ENCODE peak calls at places on chromosomes 13 and 19, in four cellular contexts. O is WTC11, U is SK-N-SH, X is K562. M is an unnamed sample.
A peak's percentile ranks its signal among the peaks of the same experiment; 100 is the strongest.

GRCh38 chr13:91313103-91313502 is 34.4 kb upstream of the MIR17HG start:
- DNase-seq in U (peak; percentile 16), O (no peak), X (peak; percentile 45), M (no peak)

GRCh38 chr13:28584873-28585317 is 74.0 kb upstream of the POMP start:
- DNase-seq in X (no peak), O (no peak), U (no peak), M (no peak)

GRCh38 chr19:51018745-51019543 is 565 bp downstream of the KLK10 start:
- DNase-seq in X (no peak), U (no peak), O (peak; percentile 55), M (no peak)

GRCh38 chr13:39776439-39776838 is 121.0 kb downstream of the COG6 start:
- DNase-seq in U (no peak), O (no peak), X (no peak), M (no peak)

GRCh38 chr19:21143846-21144245 is 2.0 kb downstream of the ZNF431 start:
- DNase-seq in X (no peak), U (no peak), O (no peak), M (no peak)

GRCh38 chr19:58166708-58167280 is 16.1 kb upstream of the ZNF274 start:
- DNase-seq in U (no peak), X (no peak), O (no peak), M (no peak)

GRCh38 chr19:56625708-56626107 is 17.3 kb upstream of the SMIM17 start:
- DNase-seq in U (no peak), O (no peak), X (no peak), M (no peak)

GRCh38 chr19:30064021-30064699 is 122.1 kb downstream of the URI1 start:
- DNase-seq in U (no peak), O (no peak), X (no peak), M (no peak)

GRCh38 chr13:110911880-110912279 is 3.0 kb downstream of the ANKRD10 start:
- DNase-seq in U (no peak), O (no peak), X (no peak), M (no peak)

GRCh38 chr13:113630296-113630695 is 27.7 kb downstream of the ATP4B start:
- DNase-seq in U (no peak), X (no peak), O (no peak), M (no peak)

GRCh38 chr13:113629814-113630213 is 28.2 kb downstream of the ATP4B start:
- DNase-seq in X (no peak), U (no peak), O (no peak), M (no peak)

GRCh38 chr13:113630804-113631203 is 27.2 kb downstream of the ATP4B start:
- DNase-seq in O (no peak), U (no peak), X (no peak), M (no peak)

GRCh38 chr13:113627136-113627535 is 30.9 kb downstream of the ATP4B start:
- DNase-seq in O (no peak), X (no peak), U (no peak), M (no peak)

DNA sequence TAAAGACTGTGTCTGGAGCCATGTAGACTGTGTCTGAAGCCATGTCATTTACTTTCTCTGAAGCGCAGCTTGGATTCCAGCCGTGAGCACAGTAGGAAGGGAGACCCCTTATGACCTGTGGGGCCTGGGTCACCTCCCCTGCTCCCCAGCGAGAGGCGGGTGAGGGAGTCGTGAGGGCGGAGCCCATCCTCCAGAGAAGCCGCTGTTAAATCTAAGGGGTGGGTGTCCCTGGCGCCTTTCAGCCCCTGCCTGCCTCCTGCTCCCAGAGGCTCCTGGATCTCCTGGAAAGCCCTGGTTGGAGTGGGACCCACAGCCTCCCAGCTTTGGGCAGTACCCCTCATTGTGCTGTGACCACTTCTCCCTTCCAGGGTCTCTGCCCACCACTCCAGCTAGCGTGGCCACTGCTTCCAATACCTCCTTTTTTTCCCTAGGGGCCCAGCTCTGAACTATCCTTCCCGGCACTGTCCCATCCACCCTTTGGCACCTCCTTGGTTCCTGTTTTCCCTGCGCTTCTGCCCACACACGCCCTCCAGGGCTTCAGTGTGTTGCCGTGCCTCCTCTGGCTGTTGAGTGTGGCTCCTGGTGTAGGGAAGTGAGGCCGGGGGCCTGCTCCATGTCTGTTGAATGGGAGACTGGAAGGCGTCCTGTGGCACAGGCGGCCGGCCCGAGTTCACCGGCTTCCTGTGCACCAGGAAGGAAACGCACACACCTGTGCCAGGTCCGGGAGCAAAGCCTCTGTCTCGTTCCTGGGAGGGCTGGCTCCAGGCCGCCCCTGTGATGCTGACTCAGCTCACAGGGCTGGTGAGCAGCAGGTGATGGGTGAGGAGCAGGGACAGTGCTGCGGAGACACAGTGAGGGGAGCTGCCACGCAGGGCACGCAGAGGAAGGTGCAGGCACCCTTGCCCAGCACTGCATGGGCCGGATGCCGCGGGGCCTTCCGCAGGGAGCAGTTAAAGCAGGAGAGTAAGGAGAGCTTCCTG is 29.4 kb downstream of the ATP4B start:
- DNase-seq in O (peak; percentile 7), U (no peak), X (no peak), M (no peak)
- TF ChIP-seq USF1 in O (no peak), U (no peak), X (no peak), M (no peak)

DNA sequence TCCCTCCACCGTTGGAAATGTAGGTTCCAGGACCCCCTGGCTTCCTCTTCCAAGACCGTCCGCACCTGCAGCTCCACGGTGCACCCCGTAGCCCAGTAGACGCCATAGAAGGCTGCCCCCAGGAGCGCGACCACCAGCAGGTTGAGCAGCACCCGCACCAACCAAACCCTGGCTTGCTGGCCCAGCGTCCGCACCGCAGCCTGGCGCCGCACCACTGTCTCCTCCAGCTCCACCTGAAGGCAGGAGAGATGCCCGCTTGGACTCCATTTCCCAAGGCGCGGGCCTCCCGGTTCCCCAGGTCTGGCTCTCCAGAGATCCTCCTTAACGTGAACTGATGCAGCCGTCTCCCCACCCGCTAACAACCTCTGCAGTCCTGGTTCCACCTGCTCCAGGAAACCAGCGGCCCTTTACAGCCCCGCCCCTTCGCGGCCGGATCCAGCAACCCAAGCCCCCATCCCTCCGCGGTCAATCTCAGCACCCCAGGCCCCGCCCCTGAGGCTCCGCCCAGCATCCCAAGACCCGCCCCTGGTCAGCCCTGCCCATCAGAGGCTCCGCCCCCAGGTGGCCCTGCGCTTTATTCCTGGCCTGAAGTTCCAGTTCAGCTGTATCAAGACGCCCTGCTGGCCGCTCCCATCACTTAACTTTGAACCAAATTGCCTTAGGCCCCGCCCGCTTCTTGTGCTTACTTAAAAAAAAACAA is 5.0 kb upstream of the LENG1 start:
- DNase-seq in X (peak; percentile 90), O (peak; percentile 98), U (no peak), M (no peak)
- TF ChIP-seq USF1 in X (no peak), O (no peak), U (no peak), M (no peak)

GRCh38 chr19:3768748-3769099 is 3.3 kb downstream of the RAX2 start:
- DNase-seq in U (no peak), X (no peak), O (no peak), M (no peak)
- TF ChIP-seq USF1 in U (no peak), X (no peak), O (no peak), M (no peak)

GRCh38 chr13:80962173-80962572 is 621.2 kb upstream of the SPRY2 start:
- DNase-seq in O (no peak), U (no peak), X (no peak), M (no peak)
- TF ChIP-seq USF1 in O (no peak), U (no peak), X (no peak), M (no peak)